ENCODE peak calls at places on chromosomes 2 and 18, in seven cellular contexts. E is thyroid gland, N is A549, S is spleen, T is heart left ventricle, Z is adrenal gland, A is IMR-90. V is an unnamed sample.

GRCh38 chr2:62014102-62014501 is 108.6 kb downstream of the COMMD1 start:
- DNase-seq in N (no peak), E (peak; percentile 93), S (no peak), Z (peak; percentile 72), A (peak; percentile 70), T (peak; percentile 85), V (peak; percentile 92)

GRCh38 chr2:235024191-235024611 is 72.4 kb downstream of the SH3BP4 start:
- DNase-seq in N (no peak), Z (no peak), S (no peak), A (peak; percentile 69), T (no peak), E (no peak), V (peak; percentile 40)

GRCh38 chr2:72138921-72139381 is 8.7 kb downstream of the CYP26B1 start:
- DNase-seq in E (peak; percentile 93), S (peak; percentile 74), T (peak; percentile 14), Z (no peak), A (no peak), N (no peak), V (no peak)

GRCh38 chr18:29753379-29753778 is 1289.2 kb downstream of the DSC3 start:
- DNase-seq in N (no peak), T (no peak), A (peak; percentile 50), Z (no peak), S (no peak), E (no peak), V (no peak)

GRCh38 chr18:39571511-39571910 is 2005.9 kb upstream of the CELF4 start:
- DNase-seq in S (no peak), A (peak; percentile 19), T (no peak), N (peak; percentile 3), Z (peak; percentile 2), E (no peak), V (no peak)

GRCh38 chr2:113791697-113792590 is 35.5 kb upstream of the SLC35F5 start:
- DNase-seq in N (no peak), S (no peak), T (no peak), Z (no peak), E (no peak), A (peak; percentile 32), V (no peak)

GRCh38 chr2:230757476-230757875 is 44.8 kb downstream of the CAB39 start:
- DNase-seq in A (peak; percentile 66), S (no peak), E (no peak), T (no peak), Z (no peak), N (no peak), V (no peak)

GRCh38 chr2:19684516-19684915 is 217.3 kb downstream of the TTC32 start:
- DNase-seq in Z (no peak), A (no peak), N (no peak), S (no peak), E (no peak), T (no peak), V (no peak)

GRCh38 chr2:197497301-197497700 is 2.3 kb downstream of the HSPD1 start:
- DNase-seq in E (no peak), T (no peak), N (no peak), A (no peak), S (no peak), Z (no peak), V (no peak)

GRCh38 chr2:197499594-197500502 is at the start of the genes HSPD1 and HSPE1:
- DNase-seq in A (peak; percentile 99), N (peak; percentile 84), T (peak; percentile 98), E (peak; percentile 98), Z (peak; percentile 98), S (peak; percentile 100), V (peak; percentile 99)

GRCh38 chr2:197496695-197497094 is 2.9 kb downstream of the HSPD1 start:
- DNase-seq in N (no peak), A (no peak), S (no peak), T (no peak), E (no peak), Z (no peak), V (no peak)

GRCh38 chr2:197498937-197499593 is 575 bp downstream of the HSPD1 start:
- DNase-seq in E (peak; percentile 69), A (peak; percentile 42), N (no peak), Z (peak; percentile 82), S (peak; percentile 93), T (peak; percentile 75), V (peak; percentile 85)

DNA sequence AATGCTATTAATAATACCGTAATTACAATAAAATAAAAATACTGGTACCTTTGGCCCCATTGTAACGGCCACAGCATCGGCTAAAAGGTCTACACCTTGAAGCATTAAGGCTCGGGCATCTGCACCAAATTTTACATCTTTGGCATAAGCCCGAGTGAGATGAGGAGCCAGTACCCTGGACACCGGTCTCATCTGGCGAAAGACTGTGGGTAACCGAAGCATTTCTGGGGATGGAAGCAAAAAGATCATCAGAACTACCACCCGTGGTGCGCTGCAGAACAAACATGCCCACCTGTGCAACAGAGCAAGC is 1.1 kb downstream of the HSPD1 start:
- DNase-seq in E (no peak), Z (no peak), N (no peak), A (no peak), S (no peak), T (no peak), V (no peak)
- TF ChIP-seq POLR2A in E (no peak), Z (no peak), N (no peak), A (no peak), S (no peak), T (no peak), V (no peak)

DNA sequence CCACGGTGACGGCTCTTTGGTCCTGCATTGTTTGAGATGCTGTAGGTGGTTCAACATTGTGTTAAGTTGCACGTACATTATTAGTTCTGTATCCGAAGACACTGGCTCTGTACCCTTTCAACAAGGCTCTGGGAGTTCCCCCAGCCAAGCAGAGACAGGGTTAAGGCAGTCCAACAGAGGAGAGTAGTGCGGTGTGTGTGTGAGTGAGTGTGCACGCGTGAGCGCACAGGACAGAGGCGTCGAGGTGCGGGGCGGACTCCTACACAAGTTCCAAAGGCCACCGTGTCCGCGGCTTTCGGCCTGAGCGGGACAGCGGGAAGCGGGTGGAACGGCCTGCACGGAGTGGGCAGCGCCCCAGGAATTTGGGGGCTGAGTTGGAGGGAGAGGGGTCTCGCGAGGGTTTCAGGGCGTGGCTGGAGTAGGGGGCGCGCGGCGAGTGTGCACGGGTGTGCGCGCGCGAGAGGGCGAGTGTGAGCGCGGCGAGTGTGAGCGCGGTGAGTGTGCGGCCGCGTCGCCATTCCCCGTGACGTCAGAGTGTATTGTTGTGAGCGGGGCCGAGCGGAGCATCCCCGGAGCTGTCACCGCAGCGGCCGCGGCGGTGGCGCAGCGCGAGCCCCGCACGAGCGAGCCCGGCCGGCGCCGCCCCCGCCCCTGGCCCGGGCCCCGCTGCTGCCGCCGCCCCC is at the start of gene ASXL3:
- DNase-seq in E (peak; percentile 74), A (no peak), T (peak; percentile 55), Z (no peak), S (peak; percentile 64), N (no peak), V (peak; percentile 80)
- H3K27ac ChIP-seq in E (peak within 1 kb of the TSS; percentile 99), A (peak within 1 kb of the TSS; percentile 3), T (peak within 1 kb of the TSS; percentile 91), Z (no peak within 1 kb of the TSS), S (peak within 1 kb of the TSS; percentile 76), N (no peak within 1 kb of the TSS), V (peak within 1 kb of the TSS; percentile 80)

GRCh38 chr2:9001229-9001628 is 2.3 kb downstream of the MBOAT2 start:
- DNase-seq in N (peak; percentile 20), E (no peak), A (peak; percentile 55), T (no peak), S (no peak), Z (no peak), V (no peak)
- TF ChIP-seq POLR2A in N (no peak), E (no peak), A (no peak), T (no peak), S (no peak), Z (no peak), V (no peak)

GRCh38 chr2:12819721-12820120 is 103.0 kb downstream of the TRIB2 start:
- DNase-seq in A (peak; percentile 35), Z (no peak), N (no peak), E (no peak), S (no peak), T (no peak), V (no peak)
- H3K27ac ChIP-seq in A (peak overlapping the region; percentile 5), Z (peak overlapping the region; percentile 67), N (no peak overlapping the region), E (peak overlapping the region; percentile 62), S (peak overlapping the region; percentile 85), T (peak overlapping the region; percentile 85), V (peak overlapping the region; percentile 57)

GRCh38 chr2:30445266-30445821 is 1.7 kb upstream of the LCLAT1 start:
- DNase-seq in A (no peak), T (no peak), N (no peak), Z (no peak), E (no peak), S (no peak), V (no peak)

GRCh38 chr2:30448308-30448707 is 1.3 kb downstream of the LCLAT1 start:
- DNase-seq in A (no peak), E (no peak), Z (no peak), T (no peak), N (no peak), S (no peak), V (no peak)

GRCh38 chr2:30450025-30450424 is 3.0 kb downstream of the LCLAT1 start:
- DNase-seq in S (no peak), E (no peak), A (no peak), N (no peak), Z (no peak), T (no peak), V (no peak)

GRCh38 chr2:30446602-30447148 is 371 bp upstream of the LCLAT1 start:
- DNase-seq in A (no peak), E (no peak), Z (no peak), N (no peak), T (no peak), S (no peak), V (no peak)

GRCh38 chr2:30447149-30448045 is at the start of gene LCLAT1:
- DNase-seq in A (peak; percentile 72), E (peak; percentile 74), N (peak; percentile 75), T (peak; percentile 87), S (peak; percentile 97), Z (peak; percentile 84), V (peak; percentile 89)
- TF ChIP-seq POLR2A in A (no peak), E (no peak), N (peak; percentile 70), T (no peak), S (no peak), Z (no peak), V (no peak)

V was measured in sigmoid colon.